ENCODE peak calls at places on chromosome 18, in four cellular contexts. One of them, this sample, is unnamed.

GRCh38 chr18:2985628-2986027 is 27.3 kb downstream of the LPIN2 start:
- DNase-seq in GM23248: peak; percentile 61
- DNase-seq in ovary: no peak
- DNase-seq in ascending aorta: no peak
- DNase-seq in this sample: no peak

GRCh38 chr18:48918156-48918555 is 32.6 kb downstream of the SMAD7 start:
- DNase-seq in GM23248: no peak
- DNase-seq in ovary: no peak
- DNase-seq in ascending aorta: no peak
- DNase-seq in this sample: no peak

GRCh38 chr18:8656226-8656625 is 47.0 kb downstream of the RAB12 start:
- DNase-seq in GM23248: peak; percentile 39
- DNase-seq in ovary: no peak
- DNase-seq in ascending aorta: no peak
- DNase-seq in this sample: no peak

GRCh38 chr18:57998461-57998860 is 45.6 kb upstream of the NEDD4L start:
- DNase-seq in GM23248: peak; percentile 35
- DNase-seq in ovary: no peak
- DNase-seq in ascending aorta: no peak
- DNase-seq in this sample: no peak

GRCh38 chr18:38473535-38473934 is 907.9 kb upstream of the CELF4 start:
- DNase-seq in GM23248: no peak
- DNase-seq in ovary: no peak
- DNase-seq in ascending aorta: no peak
- DNase-seq in this sample: no peak

GRCh38 chr18:37429768-37430167 is 135.8 kb downstream of the CELF4 start:
- DNase-seq in GM23248: no peak
- DNase-seq in ovary: no peak
- DNase-seq in ascending aorta: no peak
- DNase-seq in this sample: no peak

GRCh38 chr18:75010260-75010659 is 198.7 kb downstream of the PTGR3 start:
- DNase-seq in GM23248: no peak
- DNase-seq in ovary: no peak
- DNase-seq in ascending aorta: no peak
- DNase-seq in this sample: no peak

GRCh38 chr18:48875942-48876511 is 74.7 kb downstream of the SMAD7 start:
- DNase-seq in GM23248: no peak
- DNase-seq in ovary: no peak
- DNase-seq in ascending aorta: no peak
- DNase-seq in this sample: no peak

GRCh38 chr18:55586841-55587240 is 1.2 kb downstream of the TCF4 start:
- DNase-seq in GM23248: peak; percentile 68
- DNase-seq in ovary: no peak
- DNase-seq in ascending aorta: no peak
- DNase-seq in this sample: no peak

GRCh38 chr18:46946656-46947282 is 29.4 kb downstream of the KATNAL2 start:
- DNase-seq in GM23248: peak; percentile 82
- DNase-seq in ovary: peak; percentile 52
- DNase-seq in ascending aorta: peak; percentile 11
- DNase-seq in this sample: peak; percentile 86

GRCh38 chr18:49399003-49399402 is 61.4 kb downstream of the DYM start:
- DNase-seq in GM23248: no peak
- DNase-seq in ovary: no peak
- DNase-seq in ascending aorta: no peak
- DNase-seq in this sample: no peak

GRCh38 chr18:59008302-59008974 is 131.2 kb upstream of the SEC11C start:
- DNase-seq in GM23248: peak; percentile 78
- DNase-seq in ovary: no peak
- DNase-seq in ascending aorta: no peak
- DNase-seq in this sample: no peak

GRCh38 chr18:8525692-8526091 is 83.5 kb upstream of the RAB12 start:
- DNase-seq in GM23248: no peak
- DNase-seq in ovary: no peak
- DNase-seq in ascending aorta: no peak
- DNase-seq in this sample: no peak

GRCh38 chr18:44541159-44541558 is 139.5 kb upstream of the SETBP1 start:
- DNase-seq in GM23248: no peak
- DNase-seq in ovary: no peak
- DNase-seq in ascending aorta: no peak
- DNase-seq in this sample: no peak

GRCh38 chr18:35027206-35027605 is 14.0 kb upstream of the MAPRE2 start:
- DNase-seq in GM23248: no peak
- DNase-seq in ovary: no peak
- DNase-seq in ascending aorta: no peak
- DNase-seq in this sample: no peak

GRCh38 chr18:48833701-48834394 is 116.9 kb downstream of the SMAD7 start:
- DNase-seq in GM23248: no peak
- DNase-seq in ovary: no peak
- DNase-seq in ascending aorta: no peak
- DNase-seq in this sample: no peak

GRCh38 chr18:52677991-52678390 is 338.0 kb downstream of the DCC start:
- DNase-seq in GM23248: no peak
- DNase-seq in ovary: no peak
- DNase-seq in ascending aorta: no peak
- DNase-seq in this sample: no peak

GRCh38 chr18:5546660-5547059 is 2.9 kb upstream of the EPB41L3 start:
- DNase-seq in GM23248: peak; percentile 78
- DNase-seq in ovary: no peak
- DNase-seq in ascending aorta: no peak
- DNase-seq in this sample: peak; percentile 23

GRCh38 chr18:35582310-35582682 is 756 bp downstream of the GALNT1 start:
- DNase-seq in GM23248: peak; percentile 25
- DNase-seq in ovary: no peak
- DNase-seq in ascending aorta: no peak
- DNase-seq in this sample: no peak

GRCh38 chr18:49901862-49902340 is 88.6 kb upstream of the ACAA2 start:
- DNase-seq in GM23248: no peak
- DNase-seq in ovary: no peak
- DNase-seq in ascending aorta: no peak
- DNase-seq in this sample: no peak

GRCh38 chr18:8750954-8751415 is 45.6 kb downstream of the MTCL1 start:
- DNase-seq in GM23248: peak; percentile 92
- DNase-seq in ovary: no peak
- DNase-seq in ascending aorta: no peak
- DNase-seq in this sample: no peak

GRCh38 chr18:76503595-76503994 is 8.6 kb upstream of the ZNF516 start:
- DNase-seq in GM23248: no peak
- DNase-seq in ovary: no peak
- DNase-seq in ascending aorta: no peak
- DNase-seq in this sample: no peak

GRCh38 chr18:76505611-76506010 is 10.6 kb upstream of the ZNF516 start:
- DNase-seq in GM23248: peak; percentile 33
- DNase-seq in ovary: no peak
- DNase-seq in ascending aorta: no peak
- DNase-seq in this sample: no peak

GRCh38 chr18:76506395-76506794 is 11.4 kb upstream of the ZNF516 start:
- DNase-seq in GM23248: no peak
- DNase-seq in ovary: no peak
- DNase-seq in ascending aorta: no peak
- DNase-seq in this sample: no peak

GRCh38 chr18:76503999-76504398 is 9.0 kb upstream of the ZNF516 start:
- DNase-seq in GM23248: no peak
- DNase-seq in ovary: no peak
- DNase-seq in ascending aorta: no peak
- DNase-seq in this sample: no peak

GRCh38 chr18:76504749-76505148 is 9.7 kb upstream of the ZNF516 start:
- DNase-seq in GM23248: no peak
- DNase-seq in ovary: no peak
- DNase-seq in ascending aorta: no peak
- DNase-seq in this sample: no peak
- H3K9me3 ChIP-seq in GM23248: no peaks in the 10 kb centered on the region
- H3K9me3 ChIP-seq in ovary: no peaks in the 10 kb centered on the region
- H3K9me3 ChIP-seq in ascending aorta: no peaks in the 10 kb centered on the region
- H3K9me3 ChIP-seq in this sample: no peaks in the 10 kb centered on the region

GRCh38 chr18:79950440-79951341 is 762 bp downstream of the SLC66A2 start:
- DNase-seq in GM23248: peak; percentile 73
- DNase-seq in ovary: peak; percentile 31
- DNase-seq in ascending aorta: no peak
- DNase-seq in this sample: peak; percentile 47
- H3K27ac ChIP-seq in GM23248: peak overlapping the region; percentile 40
- H3K27ac ChIP-seq in ovary: no peak overlapping the region
- H3K27ac ChIP-seq in ascending aorta: peak overlapping the region; percentile 68
- H3K27ac ChIP-seq in this sample: peak overlapping the region; percentile 85

GRCh38 chr18:12306752-12307151 is 1.3 kb upstream of the TUBB6 start:
- DNase-seq in GM23248: peak; percentile 25
- DNase-seq in ovary: no peak
- DNase-seq in ascending aorta: no peak
- DNase-seq in this sample: no peak
- H3K4me3 ChIP-seq in GM23248: peak overlapping the region; percentile 86
- H3K4me3 ChIP-seq in ovary: peak overlapping the region; percentile 90
- H3K4me3 ChIP-seq in ascending aorta: peak overlapping the region; percentile 95
- H3K4me3 ChIP-seq in this sample: peak overlapping the region; percentile 73

GRCh38 chr18:79727211-79727610 is 47.6 kb downstream of the CTDP1 start:
- DNase-seq in GM23248: no peak
- DNase-seq in ovary: no peak
- DNase-seq in ascending aorta: no peak
- DNase-seq in this sample: no peak
- H3K9me3 ChIP-seq in GM23248: no peaks in the 10 kb centered on the region
- H3K9me3 ChIP-seq in ovary: no peaks in the 10 kb centered on the region
- H3K9me3 ChIP-seq in ascending aorta: peaks cover 4% of the 10 kb centered on the region
- H3K9me3 ChIP-seq in this sample: peaks cover 9% of the 10 kb centered on the region

GRCh38 chr18:68555935-68556334 is 159.0 kb downstream of the TMX3 start:
- DNase-seq in GM23248: no peak
- DNase-seq in ovary: no peak
- DNase-seq in ascending aorta: no peak
- DNase-seq in this sample: no peak
- H3K27ac ChIP-seq in GM23248: no peak overlapping the region
- H3K27ac ChIP-seq in ovary: no peak overlapping the region
- H3K27ac ChIP-seq in ascending aorta: no peak overlapping the region
- H3K27ac ChIP-seq in this sample: no peak overlapping the region

This sample was measured in psoas muscle.